ENCODE peak calls at places on chromosomes 4 and X, in eight cellular contexts. V is A549, Z is cardiac muscle cell, H is mesothelial cell of epicardium, X is astrocyte, U is endodermal cell, I is ovary, G is BE2C. R is an unnamed sample.

GRCh38 chr4:80202784-80203553 is 5.7 kb downstream of the PRDM8 start:
- DNase-seq in I (peak; percentile 56), V (no peak), U (peak; percentile 81), X (no peak), G (no peak), Z (peak; percentile 55), H (no peak), R (peak; percentile 64)

GRCh38 chr4:126647756-126648396 is 984.9 kb upstream of the INTU start:
- DNase-seq in V (no peak), Z (no peak), U (no peak), H (no peak), X (peak; percentile 71), I (no peak), G (no peak), R (no peak)

GRCh38 chr4:145155268-145155870 is 25.0 kb downstream of the OTUD4 start:
- DNase-seq in V (no peak), I (no peak), U (no peak), X (no peak), H (no peak), Z (no peak), G (no peak), R (no peak)

GRCh38 chr4:8514391-8514790 is 65.8 kb upstream of the GPR78 start:
- DNase-seq in X (no peak), V (no peak), G (no peak), I (no peak), Z (no peak), H (no peak), U (no peak), R (no peak)

GRCh38 chr4:150002561-150002960 is 75.7 kb upstream of the DCLK2 start:
- DNase-seq in H (no peak), G (no peak), U (no peak), I (no peak), V (no peak), Z (no peak), X (peak; percentile 48), R (no peak)

GRCh38 chr4:186105721-186106335 is 1.3 kb downstream of the FAM149A start:
- DNase-seq in H (no peak), U (no peak), G (no peak), I (no peak), Z (no peak), V (no peak), X (peak; percentile 4), R (no peak)

GRCh38 chr4:110798682-110799081 is 175.8 kb upstream of the PITX2 start:
- DNase-seq in Z (no peak), X (no peak), V (no peak), H (no peak), I (peak; percentile 15), U (no peak), G (no peak), R (no peak)

GRCh38 chr4:965048-965765 is 8.2 kb downstream of the DGKQ start:
- DNase-seq in U (no peak), H (no peak), Z (no peak), V (no peak), I (no peak), X (no peak), G (no peak), R (no peak)

GRCh38 chr4:22463179-22463578 is 52.7 kb downstream of the ADGRA3 start:
- DNase-seq in V (no peak), H (no peak), I (no peak), G (no peak), X (no peak), U (peak; percentile 54), Z (no peak), R (no peak)

GRCh38 chrX:120522820-120523219 is 37.9 kb downstream of the CUL4B start:
- DNase-seq in Z (no peak), G (no peak), H (no peak), V (no peak), I (no peak), X (no peak), U (no peak), R (no peak)
- TF ChIP-seq CTCF in Z (no peak), G (no peak), H (no peak), V (peak; percentile 8), I (no peak), X (no peak), U (no peak), R (no peak)

GRCh38 chrX:46683023-46683422 is 75.9 kb downstream of the SLC9A7 start:
- DNase-seq in H (no peak), V (no peak), U (no peak), G (no peak), I (no peak), X (peak; percentile 20), Z (no peak), R (no peak)
- TF ChIP-seq CTCF in H (no peak), V (no peak), U (no peak), G (no peak), I (no peak), X (no peak), Z (no peak), R (no peak)

GRCh38 chr4:102610007-102610406 is 108.8 kb downstream of the NFKB1 start:
- DNase-seq in H (no peak), Z (no peak), I (no peak), X (no peak), U (no peak), G (no peak), V (no peak), R (no peak)
- TF ChIP-seq CTCF in H (no peak), Z (peak; percentile 31), I (no peak), X (peak; percentile 34), U (no peak), G (peak; percentile 31), V (peak; percentile 44), R (no peak)

GRCh38 chrX:38305971-38306370 is 21.3 kb downstream of the RPGR start:
- DNase-seq in H (no peak), Z (no peak), X (no peak), I (no peak), U (no peak), V (no peak), G (no peak), R (no peak)
- TF ChIP-seq CTCF in H (no peak), Z (no peak), X (no peak), I (no peak), U (no peak), V (no peak), G (no peak), R (no peak)

GRCh38 chr4:154618708-154619315 is 6.4 kb upstream of the FGG start:
- DNase-seq in X (peak; percentile 7), G (peak; percentile 69), Z (peak; percentile 72), H (peak; percentile 41), V (peak; percentile 35), U (peak; percentile 89), I (peak; percentile 18), R (peak; percentile 19)

GRCh38 chr4:154623995-154624394 is 11.5 kb upstream of the FGG start:
- DNase-seq in X (no peak), U (no peak), V (no peak), I (no peak), G (no peak), H (no peak), Z (no peak), R (no peak)

GRCh38 chr4:154620111-154620510 is 7.7 kb upstream of the FGG start:
- DNase-seq in X (no peak), I (no peak), H (no peak), U (no peak), V (no peak), G (no peak), Z (no peak), R (no peak)

GRCh38 chr4:154626793-154627484 is 14.5 kb upstream of the FGG start:
- DNase-seq in U (peak; percentile 93), G (peak; percentile 82), V (peak; percentile 51), Z (peak; percentile 87), X (peak; percentile 27), H (peak; percentile 78), I (peak; percentile 44), R (peak; percentile 46)

GRCh38 chr4:154622598-154622997 is 10.1 kb upstream of the FGG start:
- DNase-seq in U (no peak), V (peak; percentile 42), H (no peak), I (no peak), G (no peak), X (peak; percentile 23), Z (peak; percentile 67), R (no peak)
- TF ChIP-seq CTCF in U (peak; percentile 83), V (peak; percentile 80), H (peak; percentile 70), I (peak; percentile 12), G (peak; percentile 64), X (peak; percentile 62), Z (peak; percentile 56), R (no peak)

DNA sequence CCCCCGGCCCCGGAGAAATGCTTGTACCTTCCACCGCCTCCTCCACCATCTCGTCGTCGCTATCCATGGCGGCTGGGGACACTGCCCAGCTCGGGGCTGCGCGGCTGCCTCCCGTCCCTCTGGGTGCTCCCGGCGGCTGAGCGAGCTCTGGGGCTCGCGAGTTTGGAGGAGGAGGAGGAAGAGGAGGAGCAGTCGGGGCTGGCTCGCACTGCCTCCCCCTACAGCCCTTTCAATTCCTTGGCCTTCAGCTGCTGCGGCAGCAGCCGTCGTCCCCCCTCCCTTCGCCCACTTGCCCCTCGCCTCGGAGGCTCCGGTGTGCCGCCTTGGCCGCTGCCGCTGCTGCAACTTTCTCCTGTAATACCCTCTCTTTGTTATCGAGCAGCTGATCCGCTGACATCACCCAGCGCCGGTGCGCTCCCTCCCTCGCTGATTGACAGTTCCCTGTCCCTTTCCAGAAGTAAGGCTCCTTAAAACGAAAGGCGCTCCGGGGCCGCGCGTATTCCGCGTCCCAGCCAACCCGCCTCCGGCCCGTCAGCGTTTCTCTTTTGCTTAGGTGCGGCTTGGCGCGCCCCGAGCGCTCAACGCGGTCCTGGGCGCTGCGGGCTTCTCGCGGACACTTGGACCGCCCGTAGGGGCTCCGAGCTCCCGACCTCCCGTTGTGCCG is at the start of gene SETD7:
- DNase-seq in G (peak; percentile 79), U (peak; percentile 93), I (peak; percentile 82), X (peak; percentile 73), V (peak; percentile 38), H (peak; percentile 73), Z (peak; percentile 72), R (peak; percentile 66)
- TF ChIP-seq CTCF in G (no peak), U (no peak), I (no peak), X (no peak), V (no peak), H (no peak), Z (peak; percentile 5), R (no peak)

DNA sequence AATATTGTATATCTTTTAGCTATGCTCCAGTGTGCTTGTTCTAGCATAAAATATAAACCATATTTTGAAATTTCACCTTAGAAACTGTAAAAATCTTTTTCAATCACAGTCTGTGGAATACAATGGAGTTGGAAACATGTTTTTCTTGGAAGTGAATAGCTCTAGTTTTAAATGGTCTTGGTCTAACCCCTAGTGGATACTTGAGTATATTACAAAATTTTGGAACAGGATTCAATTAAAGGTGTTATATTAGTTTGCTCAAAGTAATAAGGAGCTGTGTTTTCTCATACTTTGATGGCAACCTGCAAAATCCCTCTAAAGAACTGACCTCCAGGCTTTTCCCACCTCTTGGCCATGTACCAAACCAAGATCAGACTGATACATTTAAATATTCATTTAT is 48.2 kb downstream of the STK26 start:
- DNase-seq in V (peak; percentile 11), I (no peak), Z (peak; percentile 12), U (no peak), H (no peak), G (no peak), X (no peak), R (no peak)
- TF ChIP-seq CTCF in V (peak; percentile 36), I (no peak), Z (peak; percentile 29), U (peak; percentile 66), H (peak; percentile 71), G (no peak), X (no peak), R (no peak)

R was measured in activated B cell treated with CpG ODN at 0.5 μM for 24 hours.